ENCODE peak calls at places on chromosome 2, in seven cellular contexts. U is tibial artery, L is astrocyte of the spinal cord, S is IMR-90, F is lung, A is GM12864, N is HFFc6. I is an unnamed sample.

GRCh38 chr2:159807183-159808037 is 9.4 kb upstream of the CD302 start:
- DNase-seq in U (no peak), L (peak; percentile 64), S (peak; percentile 61), F (no peak), A (peak; percentile 12), N (peak; percentile 39), I (no peak)

GRCh38 chr2:118241128-118241527 is 152.9 kb downstream of the INSIG2 start:
- DNase-seq in U (no peak), L (no peak), S (no peak), F (no peak), A (no peak), N (no peak), I (no peak)

GRCh38 chr2:16745466-16745865 is 79.8 kb upstream of the CYRIA start:
- DNase-seq in U (no peak), L (no peak), S (no peak), F (no peak), A (no peak), N (no peak), I (no peak)

GRCh38 chr2:63755980-63756379 is 85.7 kb upstream of the UGP2 start:
- DNase-seq in U (no peak), L (peak; percentile 57), S (peak; percentile 77), F (no peak), A (no peak), N (peak; percentile 50), I (no peak)

GRCh38 chr2:13240789-13241487 is 524.2 kb downstream of the TRIB2 start:
- DNase-seq in U (no peak), L (no peak), S (no peak), F (no peak), A (no peak), N (no peak), I (no peak)

GRCh38 chr2:47239119-47239969 is 84.2 kb upstream of the STPG4 start:
- DNase-seq in U (no peak), L (no peak), S (no peak), F (no peak), A (no peak), N (no peak), I (no peak)

GRCh38 chr2:223760838-223761502 is 76.4 kb downstream of the AP1S3 start:
- DNase-seq in U (no peak), L (peak; percentile 88), S (peak; percentile 89), F (peak; percentile 32), A (peak; percentile 36), N (peak; percentile 89), I (peak; percentile 7)

GRCh38 chr2:27494284-27494943 is 586 bp downstream of the FNDC4 start:
- DNase-seq in U (peak; percentile 81), L (peak; percentile 44), S (peak; percentile 20), F (no peak), A (no peak), N (no peak), I (peak; percentile 39)

GRCh38 chr2:46967990-46968647 is 52.5 kb upstream of the MCFD2 start:
- DNase-seq in U (peak; percentile 96), L (peak; percentile 87), S (peak; percentile 85), F (peak; percentile 86), A (no peak), N (peak; percentile 81), I (peak; percentile 70)

GRCh38 chr2:162582357-162582798 is 238.4 kb downstream of the GCA start:
- DNase-seq in U (no peak), L (peak; percentile 41), S (no peak), F (no peak), A (no peak), N (no peak), I (no peak)

GRCh38 chr2:84631047-84631446 is 114.7 kb downstream of the DNAH6 start:
- DNase-seq in U (no peak), L (peak; percentile 48), S (peak; percentile 53), F (no peak), A (no peak), N (peak; percentile 54), I (no peak)

GRCh38 chr2:105675841-105676240 is 68.9 kb upstream of the NCK2 start:
- DNase-seq in U (no peak), L (no peak), S (no peak), F (no peak), A (no peak), N (no peak), I (no peak)

GRCh38 chr2:240967681-240968621 is 30.5 kb upstream of the SNED1 start:
- DNase-seq in U (no peak), L (no peak), S (no peak), F (no peak), A (no peak), N (no peak), I (no peak)

GRCh38 chr2:70412294-70413075 is 110.6 kb upstream of the FAM136A start:
- DNase-seq in U (no peak), L (no peak), S (peak; percentile 7), F (no peak), A (no peak), N (no peak), I (no peak)

GRCh38 chr2:203892207-203892606 is 24.6 kb downstream of the CTLA4 start:
- DNase-seq in U (no peak), L (no peak), S (no peak), F (no peak), A (no peak), N (no peak), I (no peak)

GRCh38 chr2:10057231-10058107 is 14.1 kb downstream of the KLF11 start:
- DNase-seq in U (no peak), L (peak; percentile 68), S (peak; percentile 88), F (peak; percentile 54), A (no peak), N (peak; percentile 54), I (no peak)

GRCh38 chr2:202762546-202762945 is 109.0 kb downstream of the ICA1L start:
- DNase-seq in U (no peak), L (peak; percentile 23), S (no peak), F (no peak), A (no peak), N (no peak), I (no peak)

GRCh38 chr2:202149155-202149762 is 76.2 kb downstream of the KIAA2012 start:
- DNase-seq in U (peak; percentile 69), L (peak; percentile 66), S (peak; percentile 57), F (peak; percentile 31), A (no peak), N (no peak), I (no peak)

GRCh38 chr2:12318427-12319057 is 398.2 kb upstream of the TRIB2 start:
- DNase-seq in U (no peak), L (peak; percentile 96), S (peak; percentile 52), F (no peak), A (no peak), N (peak; percentile 97), I (no peak)

GRCh38 chr2:862356-862687 is 88.3 kb upstream of the SNTG2 start:
- DNase-seq in U (no peak), L (no peak), S (no peak), F (no peak), A (no peak), N (no peak), I (no peak)

GRCh38 chr2:96604104-96604503 is 34.0 kb downstream of the KANSL3 start:
- DNase-seq in U (no peak), L (no peak), S (no peak), F (no peak), A (no peak), N (no peak), I (no peak)

GRCh38 chr2:237943395-237944094 is 23.3 kb upstream of the UBE2F start:
- DNase-seq in U (peak; percentile 33), L (no peak), S (no peak), F (no peak), A (no peak), N (no peak), I (no peak)

GRCh38 chr2:127083819-127084503 is 23.0 kb downstream of the BIN1 start:
- DNase-seq in U (peak; percentile 90), L (peak; percentile 94), S (peak; percentile 98), F (peak; percentile 89), A (no peak), N (peak; percentile 74), I (peak; percentile 38)

GRCh38 chr2:1995584-1995983 is 251.3 kb upstream of the PXDN start:
- DNase-seq in U (no peak), L (no peak), S (no peak), F (no peak), A (no peak), N (no peak), I (no peak)

GRCh38 chr2:12045864-12046291 is 299.4 kb downstream of the LPIN1 start:
- DNase-seq in U (no peak), L (no peak), S (no peak), F (no peak), A (peak; percentile 69), N (no peak), I (no peak)

GRCh38 chr2:19767876-19768275 is 133.9 kb downstream of the TTC32 start:
- DNase-seq in U (no peak), L (no peak), S (peak; percentile 28), F (no peak), A (no peak), N (no peak), I (no peak)

GRCh38 chr2:127408004-127408806 is 10.0 kb upstream of the PROC start:
- DNase-seq in U (peak; percentile 96), L (peak; percentile 85), S (peak; percentile 85), F (peak; percentile 93), A (no peak), N (peak; percentile 86), I (peak; percentile 68)

DNA sequence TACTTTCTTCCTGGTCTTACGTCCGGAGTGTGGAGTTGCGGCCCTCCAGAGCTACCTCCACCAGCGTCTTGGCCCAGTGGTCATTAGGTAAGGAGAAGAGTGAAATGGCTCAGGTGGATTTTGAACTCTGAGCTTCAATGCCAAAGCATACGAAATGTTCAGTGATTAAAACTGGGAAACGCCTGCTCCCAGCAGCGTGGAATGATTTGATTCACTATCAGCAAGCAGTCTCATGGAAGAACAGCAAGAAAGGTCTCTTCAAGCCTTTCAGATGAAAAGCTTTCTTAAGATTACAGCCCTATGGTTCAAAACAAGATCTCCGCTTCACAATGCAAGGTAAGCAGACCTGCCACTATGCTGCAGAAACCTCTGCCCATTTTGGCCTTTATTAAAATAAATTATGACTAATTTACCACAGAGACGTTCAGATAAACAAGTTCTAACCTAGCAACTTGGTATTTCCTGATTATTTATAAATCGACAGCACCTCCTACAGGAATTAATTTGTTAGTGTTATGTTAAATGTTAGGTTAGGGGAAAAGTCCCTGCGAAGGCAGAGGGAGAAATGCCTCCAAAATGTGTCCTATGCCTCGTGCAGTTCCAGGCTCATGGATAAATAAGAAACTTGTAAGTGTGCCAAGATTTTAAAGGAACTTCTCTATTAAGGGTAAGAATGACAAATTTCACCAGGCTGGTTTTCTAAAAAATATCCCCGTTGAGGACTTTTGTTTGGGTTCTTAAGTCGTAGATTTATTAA is 10.1 kb downstream of the SP9 start:
- DNase-seq in U (no peak), L (peak; percentile 60), S (peak; percentile 63), F (no peak), A (no peak), N (peak; percentile 60), I (no peak)
- TF ChIP-seq CTCF in U (peak; percentile 27), L (peak; percentile 22), S (peak; percentile 59), F (no peak), A (no peak), N (peak; percentile 78), I (no peak)

GRCh38 chr2:120879401-120880295 is 144.0 kb downstream of the GLI2 start:
- DNase-seq in U (peak; percentile 59), L (peak; percentile 33), S (no peak), F (no peak), A (no peak), N (no peak), I (no peak)
- TF ChIP-seq CTCF in U (no peak), L (peak; percentile 15), S (no peak), F (no peak), A (no peak), N (no peak), I (no peak)

GRCh38 chr2:182606728-182607681 is 109.1 kb upstream of the DNAJC10 start:
- DNase-seq in U (no peak), L (no peak), S (no peak), F (no peak), A (no peak), N (no peak), I (no peak)
- TF ChIP-seq CTCF in U (no peak), L (no peak), S (no peak), F (no peak), A (no peak), N (no peak), I (no peak)

GRCh38 chr2:220165401-220165800 is 538.0 kb downstream of the SLC4A3 start:
- DNase-seq in U (no peak), L (no peak), S (no peak), F (no peak), A (no peak), N (no peak), I (no peak)
- TF ChIP-seq CTCF in U (no peak), L (no peak), S (no peak), F (no peak), A (no peak), N (no peak), I (no peak)

I was measured in thoracic aorta.